ENCODE peak calls at places on chromosomes 2 and 18, in four cellular contexts. One of them, this sample, is unnamed.

GRCh38 chr2:196131949-196132925 is 39.1 kb downstream of the STK17B start:
- DNase-seq in HepG2: no peak
- DNase-seq in K562: no peak
- DNase-seq in GM12878: no peak
- DNase-seq in this sample: no peak

GRCh38 chr18:77114564-77115391 is 17.8 kb downstream of the MBP start:
- DNase-seq in HepG2: peak; percentile 93
- DNase-seq in K562: no peak
- DNase-seq in GM12878: no peak
- DNase-seq in this sample: peak; percentile 43

GRCh38 chr2:239202836-239203235 is 198.0 kb downstream of the HDAC4 start:
- DNase-seq in HepG2: no peak
- DNase-seq in K562: no peak
- DNase-seq in GM12878: no peak
- DNase-seq in this sample: no peak

GRCh38 chr2:72027426-72028161 is 120.1 kb downstream of the CYP26B1 start:
- DNase-seq in HepG2: no peak
- DNase-seq in K562: no peak
- DNase-seq in GM12878: no peak
- DNase-seq in this sample: peak; percentile 45

GRCh38 chr18:62637807-62638687 is 77.3 kb upstream of the PHLPP1 start:
- DNase-seq in HepG2: peak; percentile 28
- DNase-seq in K562: peak; percentile 69
- DNase-seq in GM12878: no peak
- DNase-seq in this sample: peak; percentile 81

GRCh38 chr18:72692086-72692485 is 147.9 kb upstream of the CBLN2 start:
- DNase-seq in HepG2: no peak
- DNase-seq in K562: no peak
- DNase-seq in GM12878: no peak
- DNase-seq in this sample: peak; percentile 39

GRCh38 chr2:39679805-39680204 is 14.1 kb downstream of the TMEM178A start:
- DNase-seq in HepG2: no peak
- DNase-seq in K562: no peak
- DNase-seq in GM12878: no peak
- DNase-seq in this sample: no peak

GRCh38 chr18:62018034-62018760 is 125.4 kb upstream of the RNF152 start:
- DNase-seq in HepG2: no peak
- DNase-seq in K562: no peak
- DNase-seq in GM12878: no peak
- DNase-seq in this sample: no peak

GRCh38 chr18:57198025-57198424 is 51.1 kb downstream of the BOD1L2 start:
- DNase-seq in HepG2: no peak
- DNase-seq in K562: no peak
- DNase-seq in GM12878: no peak
- DNase-seq in this sample: no peak

GRCh38 chr2:229243880-229244560 is 27.1 kb downstream of the PID1 start:
- DNase-seq in HepG2: no peak
- DNase-seq in K562: no peak
- DNase-seq in GM12878: no peak
- DNase-seq in this sample: no peak

GRCh38 chr18:76679259-76679658 is 143.1 kb upstream of the ZNF236 start:
- DNase-seq in HepG2: peak; percentile 11
- DNase-seq in K562: no peak
- DNase-seq in GM12878: no peak
- DNase-seq in this sample: no peak

GRCh38 chr2:189698020-189698887 is 23.8 kb downstream of the ANKAR start:
- DNase-seq in HepG2: peak; percentile 67
- DNase-seq in K562: peak; percentile 30
- DNase-seq in GM12878: no peak
- DNase-seq in this sample: no peak

GRCh38 chr2:636649-637405 is 40.4 kb downstream of the TMEM18 start:
- DNase-seq in HepG2: peak; percentile 49
- DNase-seq in K562: peak; percentile 53
- DNase-seq in GM12878: no peak
- DNase-seq in this sample: peak; percentile 90

GRCh38 chr18:63131106-63131943 is 188.2 kb downstream of the BCL2 start:
- DNase-seq in HepG2: peak; percentile 16
- DNase-seq in K562: no peak
- DNase-seq in GM12878: no peak
- DNase-seq in this sample: no peak

GRCh38 chr2:171403181-171403580 is 30.6 kb downstream of the METTL8 start:
- DNase-seq in HepG2: peak; percentile 6
- DNase-seq in K562: no peak
- DNase-seq in GM12878: no peak
- DNase-seq in this sample: no peak

GRCh38 chr2:173749315-173749714 is 215.9 kb downstream of the SP3 start:
- DNase-seq in HepG2: peak; percentile 23
- DNase-seq in K562: no peak
- DNase-seq in GM12878: no peak
- DNase-seq in this sample: no peak

GRCh38 chr2:873651-874580 is 76.7 kb upstream of the SNTG2 start:
- DNase-seq in HepG2: no peak
- DNase-seq in K562: no peak
- DNase-seq in GM12878: no peak
- DNase-seq in this sample: no peak

GRCh38 chr18:67266591-67267237 is 249.8 kb downstream of the DSEL start:
- DNase-seq in HepG2: no peak
- DNase-seq in K562: no peak
- DNase-seq in GM12878: no peak
- DNase-seq in this sample: no peak

GRCh38 chr2:98763209-98763951 is 32.4 kb upstream of the MGAT4A start:
- DNase-seq in HepG2: no peak
- DNase-seq in K562: no peak
- DNase-seq in GM12878: no peak
- DNase-seq in this sample: no peak

GRCh38 chr2:12847694-12848093 is 131.0 kb downstream of the TRIB2 start:
- DNase-seq in HepG2: no peak
- DNase-seq in K562: no peak
- DNase-seq in GM12878: no peak
- DNase-seq in this sample: no peak

GRCh38 chr2:42523341-42523740 is 29.6 kb upstream of the KCNG3 start:
- DNase-seq in HepG2: no peak
- DNase-seq in K562: no peak
- DNase-seq in GM12878: no peak
- DNase-seq in this sample: no peak

GRCh38 chr2:217465136-217465535 is 537.7 kb downstream of the TNS1 start:
- DNase-seq in HepG2: no peak
- DNase-seq in K562: no peak
- DNase-seq in GM12878: no peak
- DNase-seq in this sample: no peak

GRCh38 chr2:63742592-63742991 is 99.1 kb upstream of the UGP2 start:
- DNase-seq in HepG2: no peak
- DNase-seq in K562: no peak
- DNase-seq in GM12878: no peak
- DNase-seq in this sample: no peak

GRCh38 chr2:137185378-137186078 is 420.2 kb downstream of the THSD7B start:
- DNase-seq in HepG2: no peak
- DNase-seq in K562: no peak
- DNase-seq in GM12878: no peak
- DNase-seq in this sample: no peak

GRCh38 chr2:229174794-229175529 is 96.1 kb downstream of the PID1 start:
- DNase-seq in HepG2: no peak
- DNase-seq in K562: no peak
- DNase-seq in GM12878: no peak
- DNase-seq in this sample: no peak

GRCh38 chr2:144217853-144218633 is 301.9 kb downstream of the ZEB2 start:
- DNase-seq in HepG2: no peak
- DNase-seq in K562: no peak
- DNase-seq in GM12878: no peak
- DNase-seq in this sample: no peak

GRCh38 chr2:66362651-66363050 is 72.3 kb upstream of the MEIS1 start:
- DNase-seq in HepG2: no peak
- DNase-seq in K562: no peak
- DNase-seq in GM12878: no peak
- DNase-seq in this sample: no peak

GRCh38 chr2:70104231-70105111 is 17.2 kb downstream of the PCBP1 start:
- DNase-seq in HepG2: peak; percentile 69
- DNase-seq in K562: peak; percentile 73
- DNase-seq in GM12878: no peak
- DNase-seq in this sample: no peak

GRCh38 chr2:142594935-142595334 is 282.5 kb upstream of the KYNU start:
- DNase-seq in HepG2: no peak
- DNase-seq in K562: no peak
- DNase-seq in GM12878: no peak
- DNase-seq in this sample: no peak

DNA sequence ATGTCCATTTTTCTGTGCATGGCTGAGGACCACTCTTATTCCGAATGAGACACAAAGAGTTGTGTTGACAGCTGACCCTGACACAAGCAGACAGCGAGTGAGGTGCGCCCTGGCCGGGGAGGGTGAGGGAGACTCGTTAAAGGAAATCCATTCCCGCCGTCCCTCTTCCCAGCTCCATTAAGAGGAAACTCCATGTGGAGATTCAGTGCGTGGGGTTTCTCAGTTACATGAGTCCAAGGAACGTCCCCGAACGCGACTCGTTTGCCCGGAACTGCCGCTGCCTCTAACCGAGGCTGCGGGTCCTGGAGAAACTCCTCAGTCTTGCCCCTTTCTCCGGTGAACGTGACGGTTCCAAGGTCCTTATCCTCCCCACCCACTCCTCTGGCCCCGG is 1.0 kb downstream of the GREB1L start:
- DNase-seq in HepG2: no peak
- DNase-seq in K562: no peak
- DNase-seq in GM12878: no peak
- DNase-seq in this sample: no peak
- TF ChIP-seq CHD2 in HepG2: no peak
- TF ChIP-seq CHD2 in K562: no peak
- TF ChIP-seq CHD2 in GM12878: no peak
- TF ChIP-seq CHD2 in this sample: no peak

DNA sequence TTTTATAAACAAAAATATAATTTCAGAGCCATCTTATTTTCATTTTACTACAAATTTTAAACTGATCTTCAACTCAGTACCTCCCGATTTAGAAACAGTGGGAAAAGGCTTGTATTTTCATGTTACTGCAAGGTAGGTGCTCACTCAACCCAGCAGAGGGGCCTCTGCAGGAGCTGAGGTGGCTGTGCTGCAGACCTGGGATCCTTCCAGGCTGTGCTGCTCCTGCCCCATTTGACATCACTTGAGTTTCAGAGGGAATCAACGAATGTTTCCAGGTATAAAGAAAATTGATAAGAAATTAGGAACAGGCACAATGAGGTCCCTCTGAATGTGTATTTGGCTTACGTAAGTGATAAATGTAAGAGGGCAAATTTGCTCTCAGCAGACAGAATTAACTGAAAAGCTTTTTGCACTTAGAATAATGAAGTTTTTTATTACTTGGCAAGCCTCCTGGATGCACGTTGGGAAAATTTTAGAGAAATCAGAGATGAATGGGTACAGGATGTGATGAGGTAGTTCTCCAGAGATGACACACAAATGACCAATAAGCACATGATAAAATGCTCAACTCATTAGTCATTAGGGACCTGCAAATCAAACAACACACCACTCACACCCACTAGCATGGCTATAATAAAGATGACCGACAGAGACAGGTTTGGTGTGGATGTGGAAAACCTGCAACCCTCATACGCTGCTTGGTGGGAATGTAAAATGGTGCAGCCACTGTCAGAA is 114.0 kb downstream of the NOL10 start:
- DNase-seq in HepG2: no peak
- DNase-seq in K562: no peak
- DNase-seq in GM12878: no peak
- DNase-seq in this sample: no peak
- TF ChIP-seq GABPA in HepG2: no peak
- TF ChIP-seq GABPA in K562: no peak
- TF ChIP-seq GABPA in GM12878: no peak
- TF ChIP-seq GABPA in this sample: no peak

GRCh38 chr2:75113217-75113616 is 86.1 kb downstream of the TACR1 start:
- DNase-seq in HepG2: no peak
- DNase-seq in K562: no peak
- DNase-seq in GM12878: no peak
- DNase-seq in this sample: no peak
- TF ChIP-seq CHD2 in HepG2: no peak
- TF ChIP-seq CHD2 in K562: no peak
- TF ChIP-seq CHD2 in GM12878: no peak
- TF ChIP-seq CHD2 in this sample: no peak

DNA sequence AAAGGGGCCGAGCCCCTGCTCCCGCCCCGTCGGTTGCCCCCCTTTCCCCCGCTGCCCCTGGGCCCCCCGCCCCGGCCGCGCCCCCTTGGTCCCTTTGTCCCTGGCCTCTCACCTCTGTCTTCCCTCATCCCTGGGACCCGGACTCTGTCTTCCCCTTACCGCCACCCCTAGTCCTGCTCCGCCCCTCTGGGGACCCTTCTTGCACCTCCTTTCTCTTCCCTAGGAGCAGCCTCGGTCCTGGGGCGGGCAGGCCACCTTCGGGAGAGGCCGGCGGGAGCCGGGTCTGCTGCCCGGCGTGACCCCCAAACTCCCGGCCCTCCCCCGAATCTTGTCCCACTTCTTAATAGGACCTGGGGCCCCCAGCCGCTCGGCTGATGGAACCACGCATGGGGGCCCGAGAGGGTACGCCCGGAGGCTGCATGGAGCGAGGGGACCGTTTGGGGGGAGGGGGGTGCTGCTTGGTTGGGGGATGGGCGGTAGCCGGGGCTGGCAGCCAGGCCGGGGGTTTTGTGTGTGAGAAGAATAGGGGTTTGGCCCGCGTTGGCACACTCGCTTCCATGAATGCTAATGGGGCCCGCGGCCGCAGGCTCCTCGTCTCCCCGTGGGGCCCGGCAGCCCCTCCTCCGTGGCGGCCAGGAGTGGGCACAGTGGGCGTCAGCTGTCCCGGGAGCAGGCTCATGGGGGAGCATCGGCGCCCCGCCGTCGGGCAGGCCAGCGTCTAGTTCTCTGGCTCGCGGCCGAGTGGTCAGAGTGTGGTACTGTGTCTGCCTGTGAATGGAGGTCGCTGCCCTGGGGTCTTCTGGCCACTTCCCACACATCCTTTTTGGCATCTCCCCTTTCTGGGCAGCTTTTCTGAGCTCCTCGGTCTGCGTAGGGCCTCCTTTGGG is 951 bp downstream of the GAREM2 start:
- DNase-seq in HepG2: no peak
- DNase-seq in K562: peak; percentile 18
- DNase-seq in GM12878: no peak
- DNase-seq in this sample: no peak
- TF ChIP-seq GABPA in HepG2: no peak
- TF ChIP-seq GABPA in K562: no peak
- TF ChIP-seq GABPA in GM12878: no peak
- TF ChIP-seq GABPA in this sample: no peak

GRCh38 chr18:78687736-78688135 is 291.9 kb upstream of the SALL3 start:
- DNase-seq in HepG2: no peak
- DNase-seq in K562: no peak
- DNase-seq in GM12878: no peak
- DNase-seq in this sample: no peak

GRCh38 chr18:78688249-78688648 is 291.4 kb upstream of the SALL3 start:
- DNase-seq in HepG2: no peak
- DNase-seq in K562: no peak
- DNase-seq in GM12878: no peak
- DNase-seq in this sample: no peak

GRCh38 chr18:78685980-78686530 is 293.6 kb upstream of the SALL3 start:
- DNase-seq in HepG2: no peak
- DNase-seq in K562: no peak
- DNase-seq in GM12878: no peak
- DNase-seq in this sample: no peak

GRCh38 chr18:78685250-78685979 is 294.2 kb upstream of the SALL3 start:
- DNase-seq in HepG2: no peak
- DNase-seq in K562: no peak
- DNase-seq in GM12878: no peak
- DNase-seq in this sample: no peak

GRCh38 chr18:78686976-78687685 is 292.5 kb upstream of the SALL3 start:
- DNase-seq in HepG2: no peak
- DNase-seq in K562: no peak
- DNase-seq in GM12878: no peak
- DNase-seq in this sample: no peak
- TF ChIP-seq CHD2 in HepG2: no peak
- TF ChIP-seq CHD2 in K562: no peak
- TF ChIP-seq CHD2 in GM12878: no peak
- TF ChIP-seq CHD2 in this sample: no peak

This sample was measured in H1.